ENCODE peak calls at places on chromosomes 3 and 15, in six cellular contexts. H is AG08396, V is LoVo, X is globus pallidus, W is tibial nerve, P is PC-3. G is an unnamed sample.
A peak's percentile ranks its signal among the peaks of the same experiment; 100 is the strongest.

GRCh38 chr3:65591313-65591712 is 447.4 kb downstream of the MAGI1 start:
- DNase-seq in H (no peak), V (no peak), X (no peak), W (no peak), P (no peak), G (no peak)

GRCh38 chr15:90710436-90710835 is 6.7 kb upstream of the BLM start:
- DNase-seq in H (peak; percentile 26), V (no peak), X (no peak), W (no peak), P (no peak), G (peak; percentile 14)

GRCh38 chr3:160003520-160004128 is 15.0 kb downstream of the IL12A start:
- DNase-seq in H (peak; percentile 28), V (peak; percentile 55), X (peak; percentile 82), W (peak; percentile 15), P (peak; percentile 78), G (peak; percentile 58)

GRCh38 chr3:170714151-170714550 is 128.3 kb upstream of the SLC7A14 start:
- DNase-seq in H (no peak), V (no peak), X (no peak), W (no peak), P (peak; percentile 80), G (peak; percentile 58)

GRCh38 chr15:71743861-71744382 is 66.4 kb upstream of the NR2E3 start:
- DNase-seq in H (peak; percentile 56), V (peak; percentile 62), X (peak; percentile 31), W (peak; percentile 72), P (peak; percentile 64), G (peak; percentile 58)

GRCh38 chr15:72334842-72335241 is 14.9 kb upstream of the CELF6 start:
- DNase-seq in H (peak; percentile 2), V (no peak), X (no peak), W (no peak), P (no peak), G (no peak)

GRCh38 chr3:124985358-124985757 is 50.8 kb upstream of the MUC13 start:
- DNase-seq in H (peak; percentile 77), V (peak; percentile 70), X (no peak), W (peak; percentile 43), P (peak; percentile 70), G (peak; percentile 66)

GRCh38 chr3:128083980-128084674 is 31.9 kb downstream of the SEC61A1 start:
- DNase-seq in H (peak; percentile 62), V (no peak), X (no peak), W (no peak), P (no peak), G (no peak)

GRCh38 chr3:57706462-57706861 is 13.6 kb upstream of the DENND6A start:
- DNase-seq in H (peak; percentile 44), V (peak; percentile 73), X (no peak), W (no peak), P (peak; percentile 94), G (peak; percentile 96)

GRCh38 chr15:78915341-78916087 is 29.3 kb downstream of the CTSH start:
- DNase-seq in H (no peak), V (no peak), X (peak; percentile 68), W (peak; percentile 47), P (no peak), G (peak; percentile 19)